ENCODE peak calls at places on chromosomes 13 and 19, in seven cellular contexts. E is brain microvascular endothelial cell, M is endothelial cell, A is GM13976, G is fibroblast of lung, L is PC-3, T is lower leg skin. X is an unnamed sample.

GRCh38 chr19:19236173-19236572 is 24.4 kb downstream of the NCAN start:
- DNase-seq in G (no peak), L (no peak), M (no peak), A (no peak), T (no peak), E (no peak), X (no peak)

GRCh38 chr13:92838786-92839185 is 387.8 kb upstream of the GPC6 start:
- DNase-seq in A (no peak), T (no peak), E (peak), L (peak), M (no peak), G (peak), X (peak)

GRCh38 chr19:41998246-41999020 is 4.4 kb upstream of the ATP1A3 start:
- DNase-seq in A (peak), T (no peak), M (peak), G (peak), L (peak), E (peak), X (peak)

GRCh38 chr13:99371956-99372355 is 64.8 kb upstream of the GPR183 start:
- DNase-seq in M (no peak), L (no peak), A (no peak), E (no peak), G (no peak), T (no peak), X (no peak)

GRCh38 chr13:48320906-48321510 is 17.5 kb downstream of the RB1 start:
- DNase-seq in T (no peak), G (no peak), A (no peak), E (no peak), M (no peak), L (no peak), X (no peak)

GRCh38 chr13:37503287-37503686 is 95.3 kb downstream of the POSTN start:
- DNase-seq in A (no peak), G (no peak), E (no peak), L (no peak), M (no peak), T (no peak), X (no peak)

GRCh38 chr19:5182811-5183210 is 157.8 kb downstream of the PTPRS start:
- DNase-seq in G (no peak), T (no peak), M (no peak), L (no peak), A (no peak), E (no peak), X (no peak)

GRCh38 chr19:45508931-45509691 is 1.8 kb downstream of the VASP start:
- DNase-seq in A (peak), E (peak), G (peak), M (peak), T (peak), L (peak), X (peak)

GRCh38 chr19:3890590-3890989 is 10.1 kb downstream of the ATCAY start:
- DNase-seq in M (no peak), G (no peak), T (no peak), A (no peak), E (no peak), L (no peak), X (no peak)

GRCh38 chr13:86741762-86742285 is 929.3 kb upstream of the SLITRK5 start:
- DNase-seq in A (no peak), E (no peak), T (no peak), L (peak), M (no peak), G (no peak), X (no peak)

GRCh38 chr19:10961073-10961762 is 388 bp downstream of the SMARCA4 start:
- DNase-seq in M (peak), A (peak), E (peak), G (peak), T (no peak), L (peak), X (peak)

GRCh38 chr19:1313695-1314613 is 28.3 kb downstream of the EFNA2 start:
- DNase-seq in T (no peak), A (no peak), E (no peak), L (no peak), M (no peak), G (no peak), X (no peak)

GRCh38 chr19:1316466-1316865 is 30.8 kb downstream of the EFNA2 start:
- DNase-seq in A (no peak), L (no peak), M (no peak), T (no peak), G (no peak), E (no peak), X (no peak)

GRCh38 chr19:1317274-1317673 is 31.6 kb downstream of the EFNA2 start:
- DNase-seq in G (no peak), E (no peak), L (no peak), A (no peak), M (no peak), T (no peak), X (no peak)

GRCh38 chr19:1312732-1313694 is 27.3 kb downstream of the EFNA2 start:
- DNase-seq in A (no peak), E (peak), T (no peak), L (peak), M (no peak), G (peak), X (peak)

GRCh38 chr19:1315470-1316166 is 29.9 kb downstream of the EFNA2 start:
- DNase-seq in T (no peak), M (peak), E (peak), A (peak), G (peak), L (peak), X (peak)
- TF ChIP-seq CTCF in T (no peak), M (no peak), E (peak), A (peak), G (peak), L (peak), X (peak)

GRCh38 chr13:98226520-98226919 is 49.5 kb upstream of the RNF113B start:
- DNase-seq in A (no peak), M (no peak), E (no peak), T (no peak), G (no peak), L (no peak), X (no peak)
- TF ChIP-seq CTCF in A (no peak), M (no peak), E (no peak), T (no peak), G (no peak), L (no peak), X (no peak)

DNA sequence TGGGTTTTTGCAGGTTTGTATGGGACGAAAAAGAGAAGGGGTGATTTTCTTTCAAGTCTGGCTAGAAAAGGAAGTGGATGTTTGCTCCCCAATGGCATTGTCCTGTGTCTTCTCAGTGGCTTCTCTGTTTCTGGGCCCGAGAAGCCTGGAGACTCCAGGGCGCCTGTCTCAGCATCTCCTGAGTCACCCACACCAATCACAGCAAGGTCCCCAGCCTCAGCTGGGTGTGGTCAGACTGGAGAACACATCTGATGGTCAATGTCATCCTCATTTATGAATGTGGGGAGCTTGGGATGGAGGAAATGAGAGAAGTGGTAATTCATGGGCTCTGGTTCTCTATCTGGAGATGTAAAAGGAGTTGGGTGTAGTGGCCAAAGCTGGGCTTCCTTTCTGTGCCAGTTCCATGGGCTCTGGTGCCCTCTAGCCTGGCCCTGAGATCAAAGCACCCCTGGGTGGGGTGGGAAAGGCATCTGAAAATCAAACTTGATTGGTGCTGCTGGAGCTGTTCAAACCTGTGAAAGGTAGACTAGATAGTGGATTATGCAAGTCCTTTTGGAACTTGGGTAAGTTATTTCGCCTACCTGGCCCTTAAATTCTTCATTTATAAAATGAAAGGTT is 13.4 kb downstream of the RASL11A start:
- DNase-seq in M (no peak), A (no peak), E (no peak), T (no peak), G (no peak), L (peak), X (peak)
- TF ChIP-seq CTCF in M (no peak), A (peak), E (peak), T (no peak), G (peak), L (peak), X (no peak)

GRCh38 chr19:29714371-29714952 is 599 bp downstream of the C19orf12 start:
- DNase-seq in G (no peak), T (no peak), A (peak), E (no peak), L (no peak), M (no peak), X (no peak)
- TF ChIP-seq CTCF in G (no peak), T (no peak), A (no peak), E (no peak), L (no peak), M (no peak), X (no peak)

GRCh38 chr13:73131247-73131646 is 72.4 kb downstream of the KLF5 start:
- DNase-seq in A (no peak), E (no peak), G (no peak), L (no peak), T (no peak), M (no peak), X (no peak)
- TF ChIP-seq CTCF in A (no peak), E (no peak), G (no peak), L (no peak), T (no peak), M (no peak), X (no peak)

DNA sequence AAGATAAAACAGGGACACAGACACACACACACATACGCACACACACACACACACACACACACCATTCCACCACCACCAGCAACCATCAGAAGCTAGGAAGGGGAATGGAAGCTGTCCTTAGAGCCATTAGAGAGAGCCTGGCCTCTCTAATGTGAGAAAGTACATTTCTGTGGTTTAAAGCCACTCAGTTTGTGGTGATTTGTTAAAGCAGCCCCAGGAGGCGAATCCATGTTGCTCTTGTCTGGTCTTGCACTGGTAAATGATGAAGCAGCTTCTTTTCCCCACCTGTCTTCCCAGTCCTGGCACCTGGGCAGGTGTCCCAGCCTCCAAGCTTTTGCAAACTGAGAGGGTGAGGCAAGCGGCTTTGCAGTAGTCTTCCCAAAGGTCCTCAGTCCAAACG is 118.9 kb upstream of the KL start:
- DNase-seq in M (no peak), T (no peak), E (no peak), A (no peak), G (peak), L (no peak), X (peak)
- TF ChIP-seq CTCF in M (no peak), T (no peak), E (no peak), A (no peak), G (no peak), L (no peak), X (no peak)

GRCh38 chr19:48997972-48998371 is 4.3 kb downstream of the RUVBL2 start:
- DNase-seq in L (peak), A (peak), T (no peak), E (peak), M (peak), G (peak), X (peak)
- TF ChIP-seq CTCF in L (peak), A (peak), T (no peak), E (peak), M (peak), G (peak), X (peak)

GRCh38 chr19:12526542-12526941 is 24.7 kb downstream of the ZNF564 start:
- DNase-seq in G (no peak), A (no peak), T (no peak), E (no peak), L (no peak), M (no peak), X (no peak)

GRCh38 chr19:12527034-12527836 is 24.0 kb downstream of the ZNF564 start:
- DNase-seq in G (peak), L (peak), T (no peak), M (no peak), A (no peak), E (peak), X (peak)

DNA sequence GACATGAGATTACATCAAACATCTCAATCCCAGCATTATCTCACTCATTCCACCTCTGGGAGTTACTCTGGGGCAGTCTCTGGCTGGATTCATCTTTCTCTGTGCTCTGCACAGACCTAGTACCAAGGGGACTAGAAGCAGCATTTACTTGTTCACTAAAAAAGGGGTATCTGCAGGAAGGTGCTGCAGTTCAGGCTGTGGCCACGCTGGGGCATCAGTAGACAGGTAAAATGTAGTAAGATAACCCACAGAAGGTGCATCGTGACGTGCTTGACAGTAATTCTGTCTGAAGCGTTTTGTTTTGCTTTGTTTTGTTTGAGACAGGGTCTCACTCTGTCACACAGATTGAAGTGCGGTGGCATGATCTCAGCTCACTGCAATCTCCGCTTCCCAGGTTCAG is 29.3 kb downstream of the ZNF564 start:
- DNase-seq in T (no peak), E (no peak), A (no peak), G (no peak), M (no peak), L (no peak), X (no peak)
- TF ChIP-seq CTCF in T (no peak), E (peak), A (peak), G (peak), M (no peak), L (peak), X (no peak)

GRCh38 chr13:25262261-25262660 is 25.0 kb downstream of the MTMR6 start:
- DNase-seq in L (no peak), A (no peak), G (no peak), T (no peak), M (no peak), E (no peak), X (no peak)

GRCh38 chr13:25268561-25268960 is 18.7 kb downstream of the MTMR6 start:
- DNase-seq in M (no peak), T (no peak), L (no peak), G (no peak), E (no peak), A (no peak), X (no peak)

GRCh38 chr13:25267715-25268114 is 19.6 kb downstream of the MTMR6 start:
- DNase-seq in T (no peak), L (peak), E (no peak), A (peak), G (peak), M (no peak), X (peak)
- TF ChIP-seq CTCF in T (no peak), L (peak), E (peak), A (peak), G (peak), M (no peak), X (peak)

X was measured in MCF 10A.